ENCODE peak calls at places on chromosomes 4 and X, in four cellular contexts. One of them, this sample, is unnamed. For H3K4me1, the result is how much of the 10 kb centered on the place peaks cover.

GRCh38 chr4:174265917-174266316 is 17.6 kb downstream of the FBXO8 start:
- DNase-seq in K562: no peak
- DNase-seq in cardiac muscle cell: no peak
- DNase-seq in right lobe of liver: no peak
- DNase-seq in this sample: no peak

GRCh38 chr4:6055436-6055835 is 37.2 kb upstream of the C4orf50 start:
- DNase-seq in K562: no peak
- DNase-seq in cardiac muscle cell: no peak
- DNase-seq in right lobe of liver: no peak
- DNase-seq in this sample: no peak

GRCh38 chrX:46247456-46247855 is 297.8 kb downstream of the ZNF674 start:
- DNase-seq in cardiac muscle cell: no peak
- DNase-seq in right lobe of liver: no peak
- DNase-seq in K562: no peak
- DNase-seq in this sample: no peak

GRCh38 chrX:111823068-111823467 is 52.9 kb upstream of the TRPC5OS start:
- DNase-seq in K562: peak
- DNase-seq in cardiac muscle cell: no peak
- DNase-seq in right lobe of liver: no peak
- DNase-seq in this sample: no peak

GRCh38 chr4:91325495-91325894 is 978.3 kb upstream of the GRID2 start:
- DNase-seq in right lobe of liver: no peak
- DNase-seq in cardiac muscle cell: peak
- DNase-seq in K562: no peak
- DNase-seq in this sample: peak

GRCh38 chrX:153411255-153411987 is at the start of gene ZFP92:
- DNase-seq in cardiac muscle cell: peak
- DNase-seq in right lobe of liver: no peak
- DNase-seq in K562: peak
- DNase-seq in this sample: peak

GRCh38 chr4:38113136-38113535 is 152.9 kb downstream of the PTTG2 start:
- DNase-seq in K562: no peak
- DNase-seq in right lobe of liver: no peak
- DNase-seq in cardiac muscle cell: no peak
- DNase-seq in this sample: no peak

GRCh38 chrX:119093991-119094741 is 21.4 kb downstream of the CT47C1 start:
- DNase-seq in K562: no peak
- DNase-seq in cardiac muscle cell: no peak
- DNase-seq in right lobe of liver: no peak
- DNase-seq in this sample: no peak

GRCh38 chrX:87516716-87517115 is 886 bp upstream of the KLHL4 start:
- DNase-seq in cardiac muscle cell: peak
- DNase-seq in K562: no peak
- DNase-seq in right lobe of liver: no peak
- DNase-seq in this sample: no peak

GRCh38 chr4:43224591-43224990 is 332.1 kb downstream of the GRXCR1 start:
- DNase-seq in cardiac muscle cell: peak
- DNase-seq in K562: no peak
- DNase-seq in right lobe of liver: no peak
- DNase-seq in this sample: no peak

GRCh38 chr4:41205130-41205529 is 9.2 kb downstream of the APBB2 start:
- DNase-seq in K562: no peak
- DNase-seq in right lobe of liver: no peak
- DNase-seq in cardiac muscle cell: no peak
- DNase-seq in this sample: no peak

GRCh38 chr4:80005863-80006262 is 67.2 kb downstream of the ANTXR2 start:
- DNase-seq in K562: peak
- DNase-seq in right lobe of liver: no peak
- DNase-seq in cardiac muscle cell: no peak
- DNase-seq in this sample: no peak

GRCh38 chr4:36260714-36261113 is 16.4 kb upstream of the ARAP2 start:
- DNase-seq in cardiac muscle cell: no peak
- DNase-seq in right lobe of liver: no peak
- DNase-seq in K562: no peak
- DNase-seq in this sample: no peak

GRCh38 chrX:20225488-20225833 is 41.2 kb downstream of the RPS6KA3 start:
- DNase-seq in cardiac muscle cell: no peak
- DNase-seq in right lobe of liver: no peak
- DNase-seq in K562: no peak
- DNase-seq in this sample: no peak

GRCh38 chrX:8849945-8850344 is 48.8 kb upstream of the FAM9A start:
- DNase-seq in K562: no peak
- DNase-seq in right lobe of liver: no peak
- DNase-seq in cardiac muscle cell: no peak
- DNase-seq in this sample: no peak

GRCh38 chr4:30792616-30793015 is 72.4 kb downstream of the PCDH7 start:
- DNase-seq in K562: no peak
- DNase-seq in cardiac muscle cell: no peak
- DNase-seq in right lobe of liver: no peak
- DNase-seq in this sample: no peak

GRCh38 chr4:30790998-30791397 is 70.8 kb downstream of the PCDH7 start:
- DNase-seq in cardiac muscle cell: no peak
- DNase-seq in K562: no peak
- DNase-seq in right lobe of liver: no peak
- DNase-seq in this sample: no peak

GRCh38 chr4:30789219-30789671 is 69.1 kb downstream of the PCDH7 start:
- DNase-seq in right lobe of liver: no peak
- DNase-seq in K562: no peak
- DNase-seq in cardiac muscle cell: no peak
- DNase-seq in this sample: peak

DNA sequence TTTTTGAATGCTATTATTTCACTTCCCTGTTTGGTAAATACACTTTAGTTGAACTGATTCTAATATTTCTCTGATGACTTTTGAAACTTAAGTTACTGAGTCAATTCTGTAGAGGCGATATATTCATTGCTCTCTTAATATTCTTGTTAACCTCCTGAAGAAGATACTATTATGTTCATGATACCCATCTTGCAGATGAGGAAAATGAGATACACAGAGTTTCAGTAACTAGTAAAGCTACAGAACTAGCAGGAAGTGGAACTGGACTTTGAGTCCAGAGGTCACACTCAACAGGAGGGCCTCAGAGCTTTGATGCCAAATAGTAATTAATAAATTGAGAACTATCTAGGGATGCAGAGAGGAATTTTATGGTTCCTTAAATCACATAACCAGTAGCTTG is 70.0 kb downstream of the PCDH7 start:
- DNase-seq in cardiac muscle cell: no peak
- DNase-seq in right lobe of liver: no peak
- DNase-seq in K562: no peak
- DNase-seq in this sample: peak
- H3K4me1 ChIP-seq in cardiac muscle cell: half or more
- H3K4me1 ChIP-seq in right lobe of liver: under half
- H3K4me1 ChIP-seq in K562: under half
- H3K4me1 ChIP-seq in this sample: under half

GRCh38 chr4:71237626-71238025 is 101.2 kb upstream of the SLC4A4 start:
- DNase-seq in K562: no peak
- DNase-seq in right lobe of liver: no peak
- DNase-seq in cardiac muscle cell: no peak
- DNase-seq in this sample: no peak

GRCh38 chr4:71239365-71239764 is 99.5 kb upstream of the SLC4A4 start:
- DNase-seq in right lobe of liver: no peak
- DNase-seq in cardiac muscle cell: no peak
- DNase-seq in K562: no peak
- DNase-seq in this sample: peak

GRCh38 chr4:71243434-71243833 is 95.4 kb upstream of the SLC4A4 start:
- DNase-seq in K562: no peak
- DNase-seq in cardiac muscle cell: no peak
- DNase-seq in right lobe of liver: no peak
- DNase-seq in this sample: no peak

GRCh38 chr4:71241467-71242401 is 97.1 kb upstream of the SLC4A4 start:
- DNase-seq in cardiac muscle cell: no peak
- DNase-seq in K562: no peak
- DNase-seq in right lobe of liver: no peak
- DNase-seq in this sample: no peak

DNA sequence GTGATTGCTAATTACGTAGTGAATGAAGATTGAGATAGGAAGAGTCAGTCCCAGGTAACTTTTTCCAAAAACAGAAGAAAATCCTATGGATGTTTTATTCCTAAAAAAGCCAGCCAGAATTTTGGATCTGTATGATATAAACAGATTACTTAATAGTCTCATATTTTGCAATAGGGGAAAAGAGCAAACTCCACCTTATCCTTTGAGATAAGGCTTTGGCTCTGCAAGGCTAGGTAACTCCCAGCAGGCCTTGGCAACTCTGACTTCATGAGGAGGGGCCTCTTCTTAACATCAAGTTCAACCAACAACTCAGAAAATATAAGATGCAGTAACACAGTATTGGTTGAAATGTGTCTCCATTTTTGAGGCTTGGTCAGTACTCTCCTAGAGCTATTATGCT is 98.7 kb upstream of the SLC4A4 start:
- DNase-seq in cardiac muscle cell: no peak
- DNase-seq in right lobe of liver: peak
- DNase-seq in K562: no peak
- DNase-seq in this sample: peak
- H3K27ac ChIP-seq in cardiac muscle cell: no peak
- H3K27ac ChIP-seq in right lobe of liver: peak
- H3K27ac ChIP-seq in K562: no peak
- H3K27ac ChIP-seq in this sample: no peak

GRCh38 chrX:84909151-84909550 is 94.5 kb upstream of the APOOL start:
- DNase-seq in cardiac muscle cell: no peak
- DNase-seq in right lobe of liver: no peak
- DNase-seq in K562: no peak
- DNase-seq in this sample: no peak
- H3K4me1 ChIP-seq in cardiac muscle cell: under half
- H3K4me1 ChIP-seq in right lobe of liver: under half
- H3K4me1 ChIP-seq in K562: under half
- H3K4me1 ChIP-seq in this sample: under half

DNA sequence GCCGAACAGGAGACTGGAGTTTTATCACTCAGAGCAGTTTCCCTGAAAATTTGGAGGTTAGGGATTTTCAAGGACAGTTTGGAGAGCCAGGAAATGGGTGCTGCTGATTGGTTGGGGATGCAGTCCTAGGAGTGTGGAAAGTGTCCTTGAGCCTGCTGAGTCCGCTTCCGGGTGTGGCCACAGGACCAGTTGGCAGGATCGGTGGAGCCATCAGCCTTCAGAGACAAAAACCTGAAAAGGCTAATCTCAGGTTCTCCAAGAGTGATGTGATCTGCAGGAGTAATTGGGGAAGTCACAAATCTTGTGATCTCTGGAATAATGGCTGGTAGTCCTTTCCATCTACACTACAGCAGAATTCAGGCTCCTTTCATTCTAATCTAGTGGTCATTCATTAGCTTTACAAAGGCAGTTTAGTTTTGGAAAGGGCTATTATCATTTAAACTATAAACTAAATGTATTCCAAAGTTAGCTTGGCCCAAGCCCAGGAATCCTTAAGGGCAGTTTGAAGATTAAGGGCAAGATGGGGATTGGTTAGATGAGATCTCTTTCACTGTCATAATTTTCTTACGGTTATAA is 55.9 kb upstream of the BMP2K start:
- DNase-seq in cardiac muscle cell: no peak
- DNase-seq in K562: peak
- DNase-seq in right lobe of liver: no peak
- DNase-seq in this sample: no peak
- H3K27ac ChIP-seq in cardiac muscle cell: no peak
- H3K27ac ChIP-seq in K562: peak
- H3K27ac ChIP-seq in right lobe of liver: no peak
- H3K27ac ChIP-seq in this sample: no peak

GRCh38 chrX:116284383-116284782 is 113.8 kb downstream of the AGTR2 start:
- DNase-seq in right lobe of liver: no peak
- DNase-seq in K562: no peak
- DNase-seq in cardiac muscle cell: no peak
- DNase-seq in this sample: no peak

GRCh38 chrX:116278819-116279218 is 108.3 kb downstream of the AGTR2 start:
- DNase-seq in right lobe of liver: no peak
- DNase-seq in K562: no peak
- DNase-seq in cardiac muscle cell: no peak
- DNase-seq in this sample: peak

GRCh38 chrX:116277391-116277790 is 106.8 kb downstream of the AGTR2 start:
- DNase-seq in cardiac muscle cell: no peak
- DNase-seq in right lobe of liver: no peak
- DNase-seq in K562: no peak
- DNase-seq in this sample: no peak

GRCh38 chrX:116285506-116285905 is 115.0 kb downstream of the AGTR2 start:
- DNase-seq in K562: no peak
- DNase-seq in right lobe of liver: no peak
- DNase-seq in cardiac muscle cell: peak
- DNase-seq in this sample: no peak

GRCh38 chrX:116281106-116281505 is 110.6 kb downstream of the AGTR2 start:
- DNase-seq in K562: no peak
- DNase-seq in right lobe of liver: no peak
- DNase-seq in cardiac muscle cell: no peak
- DNase-seq in this sample: peak
- H3K4me1 ChIP-seq in K562: under half
- H3K4me1 ChIP-seq in right lobe of liver: under half
- H3K4me1 ChIP-seq in cardiac muscle cell: under half
- H3K4me1 ChIP-seq in this sample: under half

DNA sequence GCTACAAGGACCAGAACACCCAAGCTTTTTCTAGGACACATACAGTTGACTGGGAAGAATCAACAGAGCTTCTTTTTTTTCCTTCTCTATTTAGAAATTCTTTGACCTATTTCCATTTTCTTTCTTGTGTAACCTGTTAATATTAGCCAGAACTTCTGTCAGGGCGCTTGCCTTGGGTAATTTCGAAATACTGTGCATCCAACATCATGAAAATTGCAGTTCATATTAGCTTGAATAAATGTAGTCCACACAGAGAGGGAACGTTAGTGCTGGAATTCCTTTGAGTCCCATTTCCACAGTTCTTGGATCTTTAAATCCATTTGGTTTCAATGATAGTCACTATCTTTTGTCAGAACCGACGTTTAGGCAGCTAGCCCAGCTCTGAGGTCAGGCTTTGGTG is 141.8 kb downstream of the MXRA5 start:
- DNase-seq in K562: no peak
- DNase-seq in right lobe of liver: no peak
- DNase-seq in cardiac muscle cell: peak
- DNase-seq in this sample: no peak
- H3K27ac ChIP-seq in K562: no peak
- H3K27ac ChIP-seq in right lobe of liver: no peak
- H3K27ac ChIP-seq in cardiac muscle cell: no peak
- H3K27ac ChIP-seq in this sample: no peak

This sample was measured in small intestine.